ENCODE peak calls at places on chromosomes 6 and 20, in five cellular contexts. One of them, this sample, is unnamed.

GRCh38 chr6:89199571-89199970 is 17.6 kb downstream of the GABRR1 start:
- DNase-seq in A549: no peak
- DNase-seq in GM12878: no peak
- DNase-seq in K562: no peak
- DNase-seq in WTC11: no peak
- DNase-seq in this sample: no peak

GRCh38 chr20:36819662-36820061 is 46.1 kb upstream of the DSN1 start:
- DNase-seq in GM12878: no peak
- DNase-seq in A549: no peak
- DNase-seq in WTC11: no peak
- DNase-seq in K562: no peak
- DNase-seq in this sample: no peak

GRCh38 chr20:53971096-53971683 is 99.2 kb downstream of the BCAS1 start:
- DNase-seq in GM12878: no peak
- DNase-seq in K562: no peak
- DNase-seq in WTC11: no peak
- DNase-seq in A549: no peak
- DNase-seq in this sample: no peak

GRCh38 chr6:156583083-156583482 is 194.1 kb upstream of the ARID1B start:
- DNase-seq in A549: no peak
- DNase-seq in WTC11: no peak
- DNase-seq in GM12878: no peak
- DNase-seq in K562: no peak
- DNase-seq in this sample: no peak

GRCh38 chr6:36545767-36546663 is 1.3 kb downstream of the STK38 start:
- DNase-seq in K562: peak
- DNase-seq in WTC11: no peak
- DNase-seq in A549: no peak
- DNase-seq in GM12878: no peak
- DNase-seq in this sample: no peak

GRCh38 chr20:62704341-62704948 is 4.2 kb upstream of the NTSR1 start:
- DNase-seq in WTC11: no peak
- DNase-seq in GM12878: no peak
- DNase-seq in A549: peak
- DNase-seq in K562: peak
- DNase-seq in this sample: peak

GRCh38 chr6:52077180-52077884 is 10.1 kb downstream of the PKHD1 start:
- DNase-seq in GM12878: no peak
- DNase-seq in A549: no peak
- DNase-seq in K562: no peak
- DNase-seq in WTC11: no peak
- DNase-seq in this sample: no peak

GRCh38 chr6:143697401-143697800 is 19.6 kb downstream of the PHACTR2 start:
- DNase-seq in WTC11: no peak
- DNase-seq in GM12878: no peak
- DNase-seq in K562: no peak
- DNase-seq in A549: no peak
- DNase-seq in this sample: no peak

GRCh38 chr20:48739395-48740268 is 88.2 kb downstream of the PREX1 start:
- DNase-seq in K562: no peak
- DNase-seq in WTC11: no peak
- DNase-seq in A549: no peak
- DNase-seq in GM12878: no peak
- DNase-seq in this sample: no peak

GRCh38 chr6:35215665-35216411 is 2.1 kb downstream of the SCUBE3 start:
- DNase-seq in WTC11: no peak
- DNase-seq in K562: no peak
- DNase-seq in GM12878: no peak
- DNase-seq in A549: no peak
- DNase-seq in this sample: no peak
- TF ChIP-seq ESRRA in WTC11: no peak
- TF ChIP-seq ESRRA in K562: no peak
- TF ChIP-seq ESRRA in GM12878: no peak
- TF ChIP-seq ESRRA in A549: no peak
- TF ChIP-seq ESRRA in this sample: no peak

DNA sequence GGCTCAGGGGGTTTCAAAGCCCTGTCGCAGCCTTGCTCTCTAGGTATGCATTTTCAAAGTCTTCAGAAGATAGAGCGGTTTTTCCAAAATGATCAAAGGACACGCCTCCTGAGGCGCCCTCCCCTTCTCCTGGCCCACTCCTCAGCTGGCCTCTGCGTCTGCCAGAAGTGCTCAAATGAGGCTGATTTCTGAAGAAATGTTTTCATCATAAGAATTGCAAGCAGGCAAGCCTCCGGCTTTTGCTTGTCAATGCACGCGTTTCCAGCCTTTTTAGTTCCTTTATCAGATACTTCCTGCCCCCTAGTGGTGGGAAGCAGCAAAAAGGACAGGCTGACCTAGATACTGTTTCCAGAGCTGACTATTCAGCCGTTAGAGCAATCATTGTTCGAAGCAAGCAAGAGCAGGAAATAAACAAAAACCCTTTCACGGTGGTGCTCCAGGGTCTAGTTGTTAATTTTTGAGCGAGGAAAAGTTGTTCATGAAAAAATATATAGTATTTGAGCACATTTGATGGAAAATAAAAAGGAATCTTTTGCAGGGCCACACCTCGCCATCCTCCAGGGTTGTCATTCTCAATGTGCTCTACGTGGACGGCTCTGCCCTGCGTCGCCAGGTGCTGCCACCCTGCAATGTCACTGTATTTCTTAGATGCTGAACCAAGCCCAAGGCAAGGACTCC is 93.4 kb upstream of the ASF1A start:
- DNase-seq in WTC11: peak
- DNase-seq in A549: peak
- DNase-seq in K562: peak
- DNase-seq in GM12878: peak
- DNase-seq in this sample: peak
- TF ChIP-seq ESRRA in WTC11: no peak
- TF ChIP-seq ESRRA in A549: no peak
- TF ChIP-seq ESRRA in K562: no peak
- TF ChIP-seq ESRRA in GM12878: no peak
- TF ChIP-seq ESRRA in this sample: no peak

DNA sequence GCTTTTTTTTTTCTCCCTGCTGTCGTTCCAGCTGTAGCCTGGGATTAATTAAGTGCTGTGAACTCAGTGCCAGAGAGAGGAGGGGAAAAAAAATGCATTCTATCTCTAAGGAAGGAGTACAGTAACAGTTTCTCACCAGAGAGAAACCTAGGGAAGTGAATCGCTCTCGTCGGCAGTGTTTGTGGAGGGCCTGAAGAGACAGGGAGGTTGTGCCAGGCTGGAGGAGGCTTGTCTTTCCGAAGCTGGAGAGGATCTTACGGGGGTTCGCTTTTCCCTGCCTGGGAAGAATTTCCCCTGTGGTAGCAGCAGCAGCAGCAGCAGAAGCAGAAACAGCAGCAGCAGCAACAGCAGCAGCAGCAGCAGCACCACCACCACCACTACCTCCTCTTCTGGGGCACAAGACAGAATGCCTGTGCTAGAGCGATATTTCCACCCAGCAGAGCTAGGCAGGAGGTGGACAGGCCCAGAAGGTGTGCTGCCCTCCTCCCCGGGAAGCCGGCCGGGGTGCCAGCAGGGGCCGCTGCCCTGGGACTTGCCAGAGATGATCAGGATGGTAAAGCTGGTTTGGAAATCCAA is 186.5 kb downstream of the PDE7B start:
- DNase-seq in GM12878: no peak
- DNase-seq in A549: no peak
- DNase-seq in K562: no peak
- DNase-seq in WTC11: no peak
- DNase-seq in this sample: no peak
- TF ChIP-seq ESRRA in GM12878: no peak
- TF ChIP-seq ESRRA in A549: no peak
- TF ChIP-seq ESRRA in K562: no peak
- TF ChIP-seq ESRRA in WTC11: no peak
- TF ChIP-seq ESRRA in this sample: no peak

GRCh38 chr6:126143650-126144260 is 157.4 kb downstream of the TRMT11 start:
- DNase-seq in GM12878: no peak
- DNase-seq in K562: no peak
- DNase-seq in WTC11: no peak
- DNase-seq in A549: no peak
- DNase-seq in this sample: no peak
- TF ChIP-seq ESRRA in GM12878: no peak
- TF ChIP-seq ESRRA in K562: no peak
- TF ChIP-seq ESRRA in WTC11: no peak
- TF ChIP-seq ESRRA in A549: no peak
- TF ChIP-seq ESRRA in this sample: no peak